ENCODE peak calls at places on chromosome 3, in seven cellular contexts. W is tibial nerve, Q is psoas muscle, G is MM.1S, H is stomach, X is mucosa of descending colon, U is left ventricle myocardium inferior. E is an unnamed sample. For H3K4me1, the result is how much of the 10 kb centered on the place peaks cover.

GRCh38 chr3:160400048-160400630 is 689 bp downstream of the SMC4 start:
- DNase-seq in X (peak), H (peak), Q (peak), U (peak), G (peak), W (no peak), E (peak)

GRCh38 chr3:43534676-43535075 is 87.1 kb downstream of the ANO10 start:
- DNase-seq in U (no peak), X (no peak), Q (no peak), W (no peak), H (no peak), G (no peak), E (no peak)

GRCh38 chr3:192919895-192920294 is 2.2 kb upstream of the MB21D2 start:
- DNase-seq in G (no peak), Q (no peak), U (no peak), W (no peak), X (no peak), H (no peak), E (no peak)

GRCh38 chr3:195697582-195698324 is 23.0 kb upstream of the MUC20 start:
- DNase-seq in W (peak), G (peak), X (no peak), H (no peak), U (no peak), Q (no peak), E (no peak)

GRCh38 chr3:161551697-161552096 is 55.1 kb downstream of the OTOL1 start:
- DNase-seq in H (no peak), U (no peak), G (no peak), Q (no peak), W (no peak), X (no peak), E (no peak)

GRCh38 chr3:124351430-124352142 is 359.7 kb upstream of the ROPN1 start:
- DNase-seq in H (no peak), X (no peak), W (peak), U (no peak), G (peak), Q (no peak), E (no peak)

GRCh38 chr3:113242091-113242581 is 30.8 kb downstream of the BOC start:
- DNase-seq in G (no peak), X (no peak), U (no peak), W (no peak), Q (no peak), H (no peak), E (no peak)

GRCh38 chr3:189392969-189393368 is 221.2 kb downstream of the TPRG1 start:
- DNase-seq in H (peak), Q (no peak), U (no peak), X (peak), W (no peak), G (no peak), E (no peak)

GRCh38 chr3:51729005-51729633 is 22.3 kb downstream of the GRM2 start:
- DNase-seq in U (no peak), Q (no peak), G (no peak), X (no peak), W (no peak), H (no peak), E (no peak)

GRCh38 chr3:135987647-135988046 is 22.1 kb downstream of the PPP2R3A start:
- DNase-seq in H (no peak), U (no peak), Q (no peak), G (no peak), X (no peak), W (no peak), E (no peak)

GRCh38 chr3:38375072-38375471 is 28.5 kb downstream of the XYLB start:
- DNase-seq in U (no peak), W (no peak), Q (no peak), X (no peak), H (no peak), G (no peak), E (no peak)

GRCh38 chr3:23885210-23885609 is 31.6 kb downstream of the NKIRAS1 start:
- DNase-seq in H (no peak), G (no peak), X (no peak), Q (no peak), U (no peak), W (no peak), E (no peak)

DNA sequence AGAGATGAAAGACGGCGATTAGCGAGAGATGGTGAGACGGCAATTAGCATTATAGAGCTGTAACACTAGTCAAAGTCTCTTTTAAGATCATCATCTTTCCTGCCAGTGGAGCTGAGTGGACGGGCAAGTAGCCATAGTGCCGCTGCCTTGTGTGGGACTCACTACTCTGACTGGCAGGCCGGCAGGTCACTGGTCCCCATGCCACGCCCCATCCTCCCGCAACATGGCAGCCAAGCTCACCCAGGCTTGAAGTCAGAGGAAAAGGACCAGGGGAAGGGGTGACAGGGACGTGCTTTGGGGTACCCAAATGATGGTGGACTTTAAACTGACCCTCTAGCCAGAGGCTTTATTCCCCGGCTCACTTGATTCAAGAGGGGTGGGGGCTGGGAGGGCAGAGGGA is 44.6 kb upstream of the COL6A5 start:
- DNase-seq in Q (no peak), G (no peak), X (no peak), H (no peak), W (no peak), U (no peak), E (no peak)
- H3K4me3 ChIP-seq in Q (no peak), G (no peak), X (no peak), H (no peak), W (no peak), U (no peak), E (no peak)

DNA sequence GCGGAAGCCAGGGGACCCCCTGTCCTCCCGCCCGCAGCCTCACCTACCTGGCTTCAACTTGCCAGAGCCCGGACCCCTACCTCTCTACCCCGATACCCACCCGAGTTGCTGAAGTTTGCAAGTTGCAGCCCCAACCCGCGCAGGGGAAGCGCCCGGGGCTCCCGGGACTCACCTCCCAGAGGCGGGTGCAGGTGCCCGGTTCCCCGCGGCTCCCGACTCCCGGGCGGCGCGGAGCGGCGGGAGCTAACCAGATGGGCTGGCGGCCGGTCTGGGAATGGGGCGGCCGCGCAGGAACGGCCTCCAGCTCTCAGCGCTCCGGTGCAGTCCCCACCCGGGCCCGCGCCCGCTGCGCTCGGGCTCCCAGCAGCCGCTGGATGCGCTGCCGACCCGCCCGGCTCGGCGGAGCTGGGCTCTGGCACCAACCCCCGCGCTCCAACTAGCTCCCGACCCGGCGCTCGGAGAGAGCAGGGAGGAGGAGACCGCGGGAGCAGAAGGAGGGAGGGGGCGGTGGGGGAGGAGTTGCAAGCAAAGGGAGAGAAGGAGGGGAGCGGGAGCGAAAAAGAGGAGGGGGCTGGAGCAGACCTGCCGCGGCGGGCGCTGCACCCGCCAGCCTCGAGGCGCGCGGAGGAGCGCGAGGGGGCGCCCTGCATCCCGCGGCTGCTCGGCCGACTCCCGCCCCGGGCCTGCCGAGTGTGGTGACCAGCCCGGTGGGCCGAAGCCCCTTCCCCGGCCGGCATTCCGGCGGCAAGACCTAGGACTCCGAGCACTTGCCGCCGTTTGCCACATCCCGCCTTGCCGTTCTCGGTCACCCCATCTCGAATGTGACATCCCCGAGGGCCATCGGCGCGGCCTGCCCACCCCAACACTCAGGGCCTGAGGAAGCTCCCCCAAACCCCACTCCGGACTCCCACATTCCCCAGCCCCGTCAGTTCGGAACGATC is at the start of gene SEMA5B:
- DNase-seq in W (no peak), X (peak), G (peak), U (peak), Q (peak), H (peak), E (no peak)
- H3K4me1 ChIP-seq in W (under half), X (under half), G (under half), U (under half), Q (under half), H (under half), E (under half)

DNA sequence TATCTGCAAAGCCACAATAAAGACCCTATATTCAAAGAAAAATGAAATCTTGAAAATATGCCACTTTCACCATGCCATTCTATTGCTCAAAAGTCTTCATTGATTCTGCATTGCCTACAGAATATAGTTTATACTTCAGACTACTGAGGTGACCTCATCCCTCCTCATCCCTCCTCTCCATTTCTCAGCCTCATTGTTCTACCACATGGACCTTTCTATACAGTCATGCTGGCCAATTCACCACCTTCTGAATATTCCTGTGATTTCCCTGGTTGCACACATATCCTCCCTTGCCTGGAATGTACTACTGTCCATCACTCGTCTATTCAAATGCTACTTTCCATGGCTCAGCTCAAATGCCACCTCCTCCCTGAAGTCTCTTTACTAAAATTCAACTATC is 3.5 kb upstream of the COL8A1 start:
- DNase-seq in H (no peak), G (no peak), X (no peak), U (no peak), W (no peak), Q (no peak), E (no peak)
- H3K4me3 ChIP-seq in H (no peak), G (no peak), X (no peak), U (no peak), W (no peak), Q (no peak), E (no peak)

GRCh38 chr3:194306771-194307640 is 44.1 kb downstream of the CPN2 start:
- DNase-seq in G (peak), U (no peak), W (no peak), X (no peak), H (no peak), Q (no peak), E (no peak)
- H3K4me1 ChIP-seq in G (half or more), U (under half), W (under half), X (under half), H (under half), Q (under half), E (under half)

DNA sequence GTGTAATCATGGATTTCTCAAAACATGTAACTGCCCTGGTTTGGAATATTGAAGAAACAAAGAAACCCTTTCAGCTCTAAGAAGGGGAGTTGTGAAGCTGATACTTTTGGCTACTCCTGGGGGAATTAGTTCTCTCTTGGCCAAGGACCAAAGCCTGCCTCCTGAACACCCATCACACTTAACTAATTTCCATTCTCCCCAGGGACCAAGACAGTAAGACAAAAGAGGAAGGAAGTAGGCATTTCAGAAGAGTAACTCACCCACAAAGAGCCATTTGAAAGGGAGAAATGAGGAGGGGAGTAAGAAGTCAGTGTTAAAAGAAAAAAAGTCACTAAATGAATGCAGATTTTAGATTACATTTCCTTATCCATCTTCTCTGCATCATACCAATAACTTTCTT is 328.0 kb upstream of the SOX2 start:
- DNase-seq in X (no peak), U (no peak), Q (no peak), H (no peak), G (no peak), W (no peak), E (no peak)
- H3K4me3 ChIP-seq in X (no peak), U (no peak), Q (no peak), H (no peak), G (no peak), W (no peak), E (no peak)

GRCh38 chr3:151351216-151351615 is 21.9 kb upstream of the P2RY13 start:
- DNase-seq in X (no peak), H (no peak), Q (no peak), W (no peak), G (peak), U (no peak), E (no peak)

GRCh38 chr3:151346292-151346691 is 16.9 kb upstream of the P2RY13 start:
- DNase-seq in H (no peak), U (no peak), W (no peak), G (no peak), Q (no peak), X (no peak), E (no peak)

GRCh38 chr3:151347432-151347831 is 18.1 kb upstream of the P2RY13 start:
- DNase-seq in U (peak), X (no peak), G (no peak), W (peak), Q (no peak), H (no peak), E (no peak)

GRCh38 chr3:151351648-151352047 is 22.3 kb upstream of the P2RY13 start:
- DNase-seq in Q (no peak), W (no peak), U (no peak), X (no peak), H (no peak), G (no peak), E (no peak)

DNA sequence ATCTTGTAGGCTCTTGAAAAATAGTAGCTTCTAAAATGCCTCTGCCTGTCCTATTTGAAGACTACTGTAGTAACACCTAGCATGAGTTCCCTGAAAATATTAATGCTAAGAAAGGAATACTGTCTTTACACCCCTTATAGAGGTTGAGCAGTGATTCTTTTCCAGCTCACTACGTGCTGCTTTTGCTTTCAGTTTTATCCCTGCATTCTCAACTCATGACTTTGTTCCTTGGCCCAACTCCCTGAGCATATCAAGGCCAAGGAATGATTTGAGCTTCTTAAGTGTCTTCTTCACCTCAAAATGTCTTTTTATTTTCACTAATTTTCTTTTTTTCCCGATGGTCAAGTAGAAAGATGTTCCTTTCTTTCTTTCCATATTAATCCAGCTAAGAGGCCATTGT is 16.5 kb upstream of the P2RY13 start:
- DNase-seq in G (no peak), Q (no peak), H (no peak), X (no peak), W (peak), U (no peak), E (no peak)
- H3K4me1 ChIP-seq in G (under half), Q (under half), H (under half), X (under half), W (under half), U (under half), E (under half)

DNA sequence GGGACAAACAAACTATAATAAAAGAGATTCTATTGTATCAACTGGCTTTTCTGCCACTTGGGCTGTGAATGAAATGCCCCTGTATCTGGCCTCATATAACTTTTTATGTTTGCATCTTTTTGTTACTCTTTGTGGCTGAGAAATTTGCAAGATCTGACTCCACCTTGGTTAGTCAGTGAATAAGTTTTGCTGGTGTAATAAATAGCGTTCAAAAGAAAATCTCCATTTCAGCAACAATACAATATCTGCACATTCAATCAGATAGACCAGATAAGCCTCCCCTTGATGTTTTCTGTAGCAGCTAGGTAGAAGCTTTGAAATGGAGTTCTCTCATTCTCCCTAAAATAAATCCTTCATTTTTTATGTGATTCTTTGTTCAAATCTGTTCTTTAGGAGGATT is 12.0 kb downstream of the TRAT1 start:
- DNase-seq in Q (no peak), U (no peak), G (no peak), X (no peak), H (no peak), W (no peak), E (no peak)
- H3K4me3 ChIP-seq in Q (no peak), U (no peak), G (no peak), X (no peak), H (no peak), W (no peak), E (no peak)